ENCODE peak calls at places on chromosomes 2 and 18, in six cellular contexts. H is SK-N-SH, G is A549, M is K562, L is HepG2, T is GM12878. E is an unnamed sample.

GRCh38 chr2:236994361-236994760 is 91.3 kb upstream of the COPS8 start:
- DNase-seq in L (no peak), M (no peak), H (no peak), G (no peak), T (no peak), E (no peak)

GRCh38 chr2:155372969-155373368 is 674.5 kb downstream of the KCNJ3 start:
- DNase-seq in L (no peak), H (no peak), T (no peak), M (no peak), G (peak), E (no peak)

GRCh38 chr2:98464772-98465310 is 20.2 kb downstream of the INPP4A start:
- DNase-seq in M (peak), L (no peak), G (no peak), T (peak), H (no peak), E (no peak)

GRCh38 chr2:69177063-69177771 is 164.2 kb downstream of the ANTXR1 start:
- DNase-seq in T (no peak), G (peak), H (peak), L (peak), M (peak), E (peak)

GRCh38 chr2:28250006-28250405 is 142.7 kb upstream of the FOSL2 start:
- DNase-seq in T (no peak), H (no peak), L (no peak), M (no peak), G (peak), E (peak)

GRCh38 chr18:52907522-52907921 is 567.5 kb downstream of the DCC start:
- DNase-seq in L (no peak), M (no peak), G (no peak), H (no peak), T (no peak), E (no peak)

GRCh38 chr2:30346475-30347169 is 100.4 kb upstream of the LCLAT1 start:
- DNase-seq in M (no peak), H (no peak), L (no peak), G (no peak), T (no peak), E (no peak)

GRCh38 chr2:240614391-240614790 is 10.9 kb upstream of the GPR35 start:
- DNase-seq in L (no peak), H (no peak), G (no peak), M (no peak), T (no peak), E (no peak)

GRCh38 chr2:241068136-241068941 is 33.7 kb downstream of the MTERF4 start:
- DNase-seq in M (no peak), H (peak), G (no peak), T (no peak), L (no peak), E (no peak)

GRCh38 chr2:21754164-21754788 is 630.5 kb downstream of the TDRD15 start:
- DNase-seq in M (no peak), H (no peak), T (no peak), L (peak), G (no peak), E (no peak)

GRCh38 chr2:187519419-187520120 is 34.7 kb downstream of the TFPI start:
- DNase-seq in L (no peak), T (no peak), G (no peak), H (no peak), M (no peak), E (no peak)

GRCh38 chr18:34729264-34729663 is 19.2 kb downstream of the DTNA start:
- DNase-seq in T (no peak), G (peak), M (peak), L (peak), H (peak), E (no peak)

GRCh38 chr2:105121417-105121816 is 83.5 kb downstream of the MRPS9 start:
- DNase-seq in L (no peak), M (no peak), G (no peak), H (no peak), T (no peak), E (no peak)

GRCh38 chr2:72993147-72993546 is 75.8 kb downstream of the EMX1 start:
- DNase-seq in G (peak), T (peak), H (peak), M (peak), L (peak), E (peak)

GRCh38 chr2:109258905-109259540 is 130.0 kb downstream of the SH3RF3 start:
- DNase-seq in H (no peak), G (no peak), M (no peak), T (no peak), L (no peak), E (no peak)

GRCh38 chr2:72581560-72582181 is 244.2 kb downstream of the EXOC6B start:
- DNase-seq in M (no peak), L (no peak), G (peak), T (no peak), H (no peak), E (no peak)

GRCh38 chr2:39734451-39734850 is 44.6 kb downstream of the THUMPD2 start:
- DNase-seq in L (no peak), G (no peak), T (no peak), H (no peak), M (no peak), E (no peak)

GRCh38 chr2:174659069-174659900 is 61.7 kb upstream of the WIPF1 start:
- DNase-seq in G (no peak), T (no peak), H (no peak), L (no peak), M (no peak), E (no peak)

GRCh38 chr2:136232447-136233172 is 114.7 kb upstream of the CXCR4 start:
- DNase-seq in L (no peak), T (no peak), H (no peak), G (no peak), M (no peak), E (no peak)

GRCh38 chr2:70553334-70553583 is 367 bp downstream of the TGFA start:
- DNase-seq in L (peak), M (no peak), H (no peak), T (no peak), G (peak), E (no peak)

GRCh38 chr2:150681120-150681796 is 193.8 kb upstream of the RND3 start:
- DNase-seq in H (no peak), M (no peak), G (peak), L (no peak), T (no peak), E (peak)

GRCh38 chr2:129849559-129850160 is 129.8 kb upstream of the RAB6C start:
- DNase-seq in G (peak), T (peak), L (peak), M (peak), H (peak), E (peak)

GRCh38 chr18:63199743-63200241 is 119.8 kb downstream of the BCL2 start:
- DNase-seq in T (no peak), L (no peak), G (no peak), M (peak), H (no peak), E (no peak)
- TF ChIP-seq SMC3 in T (peak), L (no peak), G (no peak), M (no peak), H (no peak), E (no peak)

GRCh38 chr18:39711701-39712100 is 2146.1 kb upstream of the CELF4 start:
- DNase-seq in L (no peak), M (no peak), T (no peak), H (no peak), G (no peak), E (no peak)
- H3K4me2 ChIP-seq in L (no peak), M (no peak), T (no peak), H (no peak), G (no peak), E (no peak)

GRCh38 chr2:230827774-230828271 is 36.9 kb upstream of the ITM2C start:
- DNase-seq in M (no peak), T (no peak), H (no peak), G (no peak), L (no peak), E (no peak)
- TF ChIP-seq SMC3 in M (no peak), T (no peak), H (no peak), G (no peak), L (no peak), E (no peak)

GRCh38 chr2:203915256-203915655 is 21.3 kb upstream of the ICOS start:
- DNase-seq in T (no peak), M (no peak), L (no peak), G (no peak), H (no peak), E (no peak)
- H3K4me2 ChIP-seq in T (no peak), M (no peak), L (no peak), G (no peak), H (no peak), E (no peak)

GRCh38 chr2:159615936-159616733 is at the start of gene BAZ2B:
- DNase-seq in L (peak), M (peak), T (no peak), G (peak), H (peak), E (peak)

GRCh38 chr2:159614534-159615186 is 1.7 kb downstream of the BAZ2B start:
- DNase-seq in G (no peak), H (no peak), M (no peak), T (no peak), L (peak), E (peak)

GRCh38 chr2:159612255-159612901 is 4.0 kb downstream of the BAZ2B start:
- DNase-seq in T (no peak), G (peak), H (peak), M (peak), L (no peak), E (peak)

GRCh38 chr2:159615187-159615935 is 987 bp downstream of the BAZ2B start:
- DNase-seq in T (peak), L (peak), M (peak), G (peak), H (peak), E (peak)

DNA sequence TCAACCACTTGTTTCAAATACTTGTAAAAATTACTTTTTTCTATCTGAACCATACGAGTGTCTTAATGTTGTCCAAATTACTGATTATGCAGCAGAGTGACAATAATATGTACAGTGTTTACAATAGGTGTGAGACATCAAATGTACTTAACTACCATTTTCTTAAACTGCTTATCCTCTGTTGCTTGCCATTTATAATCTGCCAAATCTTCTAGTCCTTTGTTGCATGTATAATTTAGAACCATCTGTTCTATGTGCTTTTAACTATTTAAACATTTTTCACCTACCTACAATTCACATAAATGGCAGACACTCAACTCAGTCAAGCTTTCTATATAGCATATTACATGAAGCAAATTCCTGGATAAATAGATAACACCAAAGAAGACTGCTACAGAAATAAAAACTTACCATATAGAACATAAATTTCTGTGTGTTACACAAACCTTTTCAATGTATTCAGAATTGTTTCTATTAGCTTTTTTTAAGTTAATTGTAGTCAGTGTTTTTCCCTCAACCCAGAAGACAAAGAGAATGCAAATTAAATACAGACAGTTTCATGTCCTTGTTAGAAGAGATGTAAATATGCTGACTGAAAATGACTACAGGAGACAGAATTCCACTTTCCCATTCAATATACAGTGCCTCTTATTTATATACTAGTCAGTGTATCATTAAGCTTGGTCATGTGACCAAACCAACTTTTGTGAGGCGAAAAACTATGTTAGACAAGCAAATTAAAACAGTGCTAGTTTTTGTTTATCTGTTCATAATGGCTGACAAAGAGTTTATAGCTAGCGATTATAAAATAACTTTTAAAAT is 2.6 kb downstream of the BAZ2B start:
- DNase-seq in M (peak), H (no peak), T (no peak), L (no peak), G (peak), E (peak)
- TF ChIP-seq SMC3 in M (no peak), H (no peak), T (no peak), L (no peak), G (no peak), E (no peak)

GRCh38 chr2:102063360-102063947 is 71.7 kb downstream of the IL1R2 start:
- DNase-seq in L (no peak), M (peak), T (no peak), G (no peak), H (no peak), E (peak)
- H3K4me2 ChIP-seq in L (peak), M (peak), T (no peak), G (peak), H (peak), E (peak)

DNA sequence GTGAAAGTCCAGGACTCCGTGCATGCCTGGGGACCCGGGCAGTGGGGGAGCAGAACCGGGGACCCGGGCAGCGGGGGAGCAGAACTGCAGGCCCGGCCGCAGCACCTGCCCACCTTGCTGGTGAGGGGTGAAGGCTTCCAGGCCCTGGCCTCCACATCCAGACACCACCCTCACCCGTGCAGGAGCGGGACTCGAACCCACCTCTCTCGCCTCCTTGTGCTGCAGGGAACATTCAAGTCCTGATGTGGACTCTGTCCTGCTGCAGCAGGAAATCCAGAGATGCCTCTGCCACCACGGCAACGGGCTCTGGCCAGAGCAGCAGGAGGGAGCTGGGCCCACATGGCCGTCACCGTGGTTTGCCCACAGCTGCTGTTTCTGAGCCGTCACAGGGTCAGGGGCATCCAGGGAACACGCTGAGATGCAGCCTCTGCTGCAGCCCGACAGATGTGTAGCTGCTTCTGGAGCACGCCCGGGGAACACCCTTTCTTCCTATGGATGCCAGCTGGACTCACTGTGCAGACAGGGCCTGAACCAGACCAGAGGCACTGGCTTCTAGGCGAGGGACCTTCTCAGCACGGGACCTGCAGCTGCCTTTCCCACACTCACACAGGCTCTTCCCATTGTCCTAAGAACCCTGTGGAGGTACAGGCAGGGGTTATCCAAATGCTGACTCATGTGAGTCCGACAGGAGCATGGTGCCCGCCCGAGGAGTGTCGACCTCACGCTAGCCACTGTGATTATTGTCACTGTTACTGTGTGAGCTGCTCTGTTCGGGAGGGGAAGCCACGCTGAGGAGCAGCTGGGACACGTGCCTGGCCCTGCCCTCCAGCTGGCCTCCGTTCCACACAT is 89.2 kb upstream of the CTDP1 start:
- DNase-seq in H (no peak), G (no peak), T (no peak), L (no peak), M (no peak), E (no peak)
- TF ChIP-seq SMC3 in H (no peak), G (no peak), T (no peak), L (no peak), M (no peak), E (no peak)

DNA sequence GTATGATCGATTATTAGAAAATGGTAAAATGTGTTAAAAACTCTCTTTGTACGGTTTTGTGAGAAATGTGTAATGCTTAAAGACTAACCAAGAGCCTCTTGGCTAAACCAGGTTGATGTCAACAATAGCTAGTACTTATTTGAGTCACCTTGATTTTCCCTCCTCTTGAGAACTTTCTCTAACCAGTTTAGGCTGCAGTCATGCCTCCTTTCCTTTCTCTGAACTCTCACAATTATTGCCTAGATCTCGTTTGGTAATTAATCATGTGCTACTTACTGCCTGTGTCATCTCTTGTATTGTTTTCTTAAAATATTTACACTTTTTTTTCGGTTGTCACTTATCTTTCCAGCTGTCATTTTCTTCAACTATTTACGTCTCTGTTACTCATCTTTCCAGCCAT is 1.1 kb upstream of the EPC2 start:
- DNase-seq in M (peak), G (no peak), H (no peak), L (no peak), T (peak), E (no peak)
- H3K4me2 ChIP-seq in M (peak), G (peak), H (peak), L (peak), T (peak), E (no peak)

GRCh38 chr2:114550364-114550763 is 107.9 kb downstream of the DPP10 start:
- DNase-seq in M (no peak), L (peak), H (no peak), T (no peak), G (no peak), E (no peak)
- TF ChIP-seq SMC3 in M (no peak), L (no peak), H (no peak), T (no peak), G (no peak), E (no peak)

E was measured in IMR-90.